ENCODE peak calls at places on chromosomes 11 and 22, in five cellular contexts. S is body of pancreas, Q is neuronal stem cell, P is heart right ventricle, O is aorta. M is an unnamed sample. For H3K27me3, the result is how much of the 10 kb centered on the place peaks cover.

GRCh38 chr11:13364388-13364787 is 86.8 kb downstream of the BMAL1 start:
- DNase-seq in Q (no peak), O (no peak), P (no peak), S (no peak), M (no peak)

GRCh38 chr11:12765428-12765827 is 91.2 kb downstream of the TEAD1 start:
- DNase-seq in O (no peak), Q (no peak), P (peak), S (no peak), M (no peak)

GRCh38 chr22:17824452-17824851 is 50.2 kb upstream of the BID start:
- DNase-seq in O (no peak), S (no peak), Q (no peak), P (no peak), M (no peak)

GRCh38 chr11:34215806-34216453 is 110.5 kb downstream of the NAT10 start:
- DNase-seq in O (no peak), P (no peak), Q (no peak), S (no peak), M (no peak)

GRCh38 chr11:115112779-115113178 is 391.4 kb downstream of the CADM1 start:
- DNase-seq in O (no peak), P (no peak), Q (peak), S (no peak), M (no peak)

GRCh38 chr22:24433001-24433867 is 5.8 kb downstream of the ADORA2A start:
- DNase-seq in Q (no peak), S (no peak), P (no peak), O (no peak), M (no peak)

GRCh38 chr11:118921121-118921928 is 4.4 kb downstream of the BCL9L start:
- DNase-seq in Q (no peak), S (peak), O (peak), P (no peak), M (peak)

GRCh38 chr11:124766156-124766555 is 4.1 kb upstream of the ESAM start:
- DNase-seq in P (no peak), O (no peak), S (no peak), Q (no peak), M (no peak)

GRCh38 chr22:41906822-41907221 is 8.1 kb downstream of the SHISA8 start:
- DNase-seq in S (no peak), P (no peak), O (no peak), Q (no peak), M (no peak)

GRCh38 chr11:69358398-69359080 is 64.6 kb downstream of the MYEOV start:
- DNase-seq in P (no peak), S (no peak), Q (no peak), O (no peak), M (peak)

GRCh38 chr11:67468056-67468455 is 995 bp downstream of the TMEM134 start:
- DNase-seq in Q (no peak), O (no peak), P (no peak), S (peak), M (peak)

GRCh38 chr11:80281194-80281593 is 840.4 kb upstream of the TENM4 start:
- DNase-seq in O (no peak), S (no peak), Q (no peak), P (no peak), M (no peak)

GRCh38 chr11:16612801-16613400 is 125.5 kb upstream of the C11orf58 start:
- DNase-seq in O (no peak), Q (peak), S (no peak), P (no peak), M (no peak)

GRCh38 chr11:12008790-12009616 is 577 bp upstream of the DKK3 start:
- DNase-seq in Q (peak), P (peak), O (peak), S (no peak), M (no peak)

GRCh38 chr11:12506502-12506921 is 129.1 kb downstream of the PARVA start:
- DNase-seq in Q (no peak), P (no peak), S (no peak), O (no peak), M (no peak)

GRCh38 chr11:64854534-64855502 is 10.4 kb upstream of the CDC42BPG start:
- DNase-seq in S (peak), O (peak), P (peak), Q (no peak), M (peak)

GRCh38 chr11:93192163-93192562 is 5.6 kb downstream of the SLC36A4 start:
- DNase-seq in P (no peak), S (no peak), O (no peak), Q (no peak), M (no peak)

GRCh38 chr11:606245-606644 is 9.5 kb downstream of the IRF7 start:
- DNase-seq in O (no peak), Q (no peak), S (peak), P (peak), M (no peak)

GRCh38 chr22:20062766-20063083 is 17.3 kb upstream of the DGCR8 start:
- DNase-seq in Q (no peak), S (no peak), P (no peak), O (no peak), M (no peak)

GRCh38 chr11:90635145-90635544 is 412.3 kb upstream of the CHORDC1 start:
- DNase-seq in P (no peak), O (no peak), Q (no peak), S (no peak), M (no peak)

GRCh38 chr11:121039971-121040613 is 16.2 kb downstream of the TBCEL start:
- DNase-seq in O (no peak), Q (no peak), S (no peak), P (no peak), M (no peak)

GRCh38 chr22:19068784-19069271 is 53.4 kb downstream of the DGCR2 start:
- DNase-seq in P (no peak), S (no peak), O (no peak), Q (no peak), M (no peak)

GRCh38 chr22:19612866-19613572 is 88.8 kb upstream of the CLDN5 start:
- DNase-seq in O (no peak), S (no peak), Q (no peak), P (no peak), M (no peak)

GRCh38 chr11:75468534-75469340 is 35.7 kb upstream of the KLHL35 start:
- DNase-seq in Q (no peak), P (peak), O (peak), S (peak), M (peak)

GRCh38 chr11:24437123-24437522 is 59.7 kb upstream of the LUZP2 start:
- DNase-seq in P (no peak), S (no peak), O (no peak), Q (no peak), M (no peak)

GRCh38 chr11:78470861-78471442 is 53.3 kb upstream of the GAB2 start:
- DNase-seq in S (no peak), P (no peak), Q (no peak), O (no peak), M (no peak)

GRCh38 chr11:13010737-13011342 is 1.7 kb downstream of the RASSF10 start:
- DNase-seq in Q (peak), P (no peak), O (no peak), S (peak), M (peak)

GRCh38 chr11:8790964-8791363 is 108.4 kb downstream of the RPL27A start:
- DNase-seq in S (no peak), P (no peak), Q (no peak), O (no peak), M (no peak)

GRCh38 chr11:134596404-134596803 is 184.4 kb upstream of the B3GAT1 start:
- DNase-seq in O (no peak), Q (no peak), S (no peak), P (no peak), M (no peak)

GRCh38 chr11:65953471-65953870 is 8.1 kb upstream of the SART1 start:
- DNase-seq in O (no peak), S (no peak), P (no peak), Q (no peak), M (no peak)

GRCh38 chr11:134287561-134287960 is 11.4 kb downstream of the GLB1L3 start:
- DNase-seq in S (no peak), O (no peak), P (no peak), Q (no peak), M (no peak)

GRCh38 chr22:46071451-46072029 is 78.8 kb upstream of the PPARA start:
- DNase-seq in O (peak), P (peak), Q (no peak), S (peak), M (peak)

GRCh38 chr11:66561975-66562248 is 6.5 kb downstream of the CTSF start:
- DNase-seq in Q (no peak), O (no peak), S (no peak), P (no peak), M (no peak)

GRCh38 chr11:125239585-125240331 is 75.2 kb downstream of the PKNOX2 start:
- DNase-seq in P (no peak), O (no peak), Q (no peak), S (no peak), M (no peak)

GRCh38 chr11:43145653-43146052 is 166.1 kb upstream of the API5 start:
- DNase-seq in S (no peak), Q (no peak), P (no peak), O (no peak), M (no peak)

GRCh38 chr11:110883266-110883665 is 171.0 kb upstream of the ARHGAP20 start:
- DNase-seq in Q (no peak), P (no peak), S (no peak), O (no peak), M (no peak)

GRCh38 chr11:68354181-68354872 is 41.9 kb downstream of the LRP5 start:
- DNase-seq in S (peak), P (peak), Q (no peak), O (peak), M (peak)

GRCh38 chr22:29231971-29232959 is 26.6 kb downstream of the EMID1 start:
- DNase-seq in P (peak), O (peak), Q (no peak), S (peak), M (no peak)

GRCh38 chr11:80109652-80110051 is 668.8 kb upstream of the TENM4 start:
- DNase-seq in O (no peak), Q (no peak), P (no peak), S (no peak), M (no peak)

GRCh38 chr11:67638535-67639437 is 777 bp downstream of the TBX10 start:
- DNase-seq in S (no peak), O (no peak), Q (no peak), P (no peak), M (no peak)

DNA sequence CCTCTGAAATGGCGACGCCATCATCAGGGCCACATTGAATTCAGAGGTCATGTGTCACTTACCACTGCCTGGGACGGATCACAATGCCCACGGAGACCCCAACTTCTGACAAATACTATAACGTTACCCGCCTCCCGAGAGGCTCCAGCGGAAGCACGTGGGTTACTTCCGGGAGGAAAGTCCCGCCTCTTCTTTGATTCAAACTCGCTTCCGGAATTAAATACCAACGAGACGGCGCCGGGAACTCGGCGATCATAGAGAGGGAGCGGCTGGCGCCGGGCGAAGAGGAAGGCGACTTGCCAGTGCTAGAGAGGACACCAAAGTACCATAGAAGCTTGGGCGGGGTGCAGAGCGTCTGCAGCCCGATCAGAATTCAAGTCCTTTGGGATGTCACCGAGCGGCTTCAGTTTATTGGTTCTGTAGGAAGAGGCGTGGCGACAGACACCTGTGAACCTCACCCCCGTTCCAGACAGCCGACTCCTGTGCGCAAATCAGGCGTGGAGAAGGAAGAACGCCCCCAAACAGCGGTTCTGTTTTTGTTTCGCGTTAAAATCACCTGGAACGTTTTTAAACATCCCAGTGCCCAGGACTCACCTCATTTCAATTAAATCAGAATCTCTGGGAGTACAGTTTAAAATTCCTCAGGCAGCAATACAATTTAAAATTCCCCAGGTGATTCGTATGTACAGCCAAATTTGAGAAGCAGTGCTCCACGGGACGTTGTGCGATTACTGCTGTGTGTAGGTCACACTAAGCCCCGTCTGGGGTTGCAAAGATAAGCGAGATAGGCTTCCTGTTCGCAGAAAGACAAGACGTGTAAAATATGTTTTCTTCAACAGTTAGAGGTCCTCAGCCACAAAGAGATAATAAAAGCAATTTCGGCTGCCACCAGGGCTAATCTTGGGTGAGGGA is at the start of gene TIMM10:
- DNase-seq in P (peak), S (peak), Q (peak), O (peak), M (peak)
- H3K27me3 ChIP-seq in P (under half), S (under half), Q (under half), O (under half), M (under half)

GRCh38 chr11:62921201-62921572 is at the start of gene CHRM1:
- DNase-seq in Q (no peak), S (peak), P (no peak), O (no peak), M (no peak)

GRCh38 chr11:62919898-62920640 is 1.1 kb downstream of the CHRM1 start:
- DNase-seq in S (no peak), O (no peak), P (no peak), Q (no peak), M (no peak)

GRCh38 chr11:62918531-62918930 is 2.6 kb downstream of the CHRM1 start:
- DNase-seq in Q (no peak), S (no peak), P (no peak), O (no peak), M (no peak)

GRCh38 chr11:62917906-62918502 is 3.2 kb downstream of the CHRM1 start:
- DNase-seq in Q (no peak), P (no peak), O (no peak), S (no peak), M (no peak)

GRCh38 chr11:62919476-62919875 is 1.7 kb downstream of the CHRM1 start:
- DNase-seq in Q (no peak), O (no peak), S (no peak), P (no peak), M (no peak)
- H3K27me3 ChIP-seq in Q (under half), O (under half), S (under half), P (under half), M (under half)

DNA sequence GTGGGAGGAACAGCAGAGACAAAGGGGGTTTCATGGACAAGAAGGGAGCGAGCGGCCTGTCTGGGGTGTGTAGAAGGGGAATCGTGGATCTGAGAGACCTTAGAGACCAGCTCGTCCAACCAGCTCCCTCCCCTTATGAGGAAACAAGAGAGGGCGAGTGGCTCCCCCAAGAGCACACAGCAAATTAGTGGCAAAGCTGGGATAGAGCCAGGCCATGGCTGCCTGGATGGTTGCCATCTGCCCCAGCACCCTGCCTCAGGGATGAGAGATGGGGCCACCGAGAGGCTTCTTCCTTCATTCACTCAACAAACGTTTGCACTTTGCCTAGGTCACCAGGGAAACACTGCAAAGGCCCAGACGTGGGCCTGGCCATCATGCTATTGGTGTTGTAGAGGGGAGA is 4.1 kb downstream of the MAPK8IP1 start:
- DNase-seq in O (no peak), Q (no peak), P (no peak), S (no peak), M (no peak)
- H3K27me3 ChIP-seq in O (under half), Q (under half), P (under half), S (under half), M (under half)

GRCh38 chr11:31797227-31798056 is 13.7 kb downstream of the PAX6 start:
- DNase-seq in O (no peak), S (no peak), P (no peak), Q (no peak), M (no peak)
- H3K27me3 ChIP-seq in O (under half), S (under half), P (half or more), Q (under half), M (under half)

DNA sequence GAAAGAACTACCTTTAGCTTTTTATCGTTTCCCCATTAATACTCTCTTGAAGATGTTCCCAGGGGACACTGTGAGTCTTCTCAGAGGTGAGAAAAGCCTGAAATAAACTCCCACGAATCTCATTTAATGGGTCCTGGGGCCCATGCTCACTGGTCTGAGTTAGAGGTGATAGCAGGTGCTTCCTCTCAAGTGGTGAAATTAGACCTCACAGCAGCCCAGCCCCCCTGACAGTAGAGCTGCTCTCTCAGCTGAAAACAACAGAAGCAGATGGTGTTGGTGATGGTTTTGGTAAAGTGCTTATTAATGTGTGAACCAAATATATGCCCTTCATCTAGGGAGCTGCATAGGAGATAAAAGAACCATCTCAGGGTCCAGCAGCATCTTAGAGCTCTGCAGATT is 76.8 kb upstream of the VPREB1 start:
- DNase-seq in S (no peak), Q (no peak), P (no peak), O (no peak), M (no peak)
- H3K27me3 ChIP-seq in S (under half), Q (half or more), P (under half), O (under half), M (under half)

DNA sequence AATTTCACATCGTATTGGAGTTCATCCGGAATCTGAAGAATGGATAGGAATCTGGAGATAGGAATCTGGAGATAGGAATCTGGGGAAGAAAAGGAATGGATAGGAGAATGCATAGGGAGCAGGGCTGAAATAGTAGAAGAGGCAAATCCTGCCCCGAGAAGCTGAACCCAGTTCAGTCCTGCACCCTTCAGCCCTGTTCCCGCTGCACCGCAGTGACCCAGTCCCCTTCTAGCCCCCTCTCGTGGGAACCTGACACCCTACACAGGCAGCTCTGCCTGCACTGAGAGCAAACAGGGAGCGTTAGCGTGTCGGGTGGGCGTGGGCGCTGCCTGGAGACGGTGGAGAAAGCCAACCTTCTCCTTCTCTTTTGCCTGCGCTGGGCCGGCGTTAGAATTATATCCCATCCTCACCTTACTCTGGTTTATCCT is 1.1 kb upstream of the CCKBR start:
- DNase-seq in S (no peak), O (no peak), P (no peak), Q (peak), M (no peak)
- H3K27me3 ChIP-seq in S (under half), O (under half), P (under half), Q (under half), M (under half)

GRCh38 chr22:49063040-49063329 is 764.7 kb downstream of the BRD1 start:
- DNase-seq in S (no peak), Q (no peak), O (no peak), P (no peak), M (no peak)

GRCh38 chr22:49057910-49058309 is 769.8 kb downstream of the BRD1 start:
- DNase-seq in P (no peak), O (no peak), S (no peak), Q (no peak), M (no peak)

GRCh38 chr22:49064836-49065235 is 762.8 kb downstream of the BRD1 start:
- DNase-seq in O (no peak), S (no peak), Q (no peak), P (no peak), M (no peak)

GRCh38 chr22:49066619-49067018 is 761.1 kb downstream of the BRD1 start:
- DNase-seq in S (no peak), O (no peak), P (no peak), Q (no peak), M (no peak)

GRCh38 chr22:49062155-49063039 is 765.3 kb downstream of the BRD1 start:
- DNase-seq in S (peak), O (no peak), P (no peak), Q (no peak), M (no peak)
- H3K27me3 ChIP-seq in S (under half), O (under half), P (under half), Q (under half), M (under half)

M was measured in lung.